ENCODE peak calls at places on chromosomes 16 and 17, in seven cellular contexts. Q is cardiac muscle cell, U is uterus, O is progenitor cell of endocrine pancreas, S is AG10803, I is testis, J is A549. C is an unnamed sample.

GRCh38 chr17:5719976-5720375 is 135.7 kb upstream of the NLRP1 start:
- DNase-seq in O (no peak), I (no peak), S (peak), Q (no peak), U (no peak), J (no peak), C (no peak)

GRCh38 chr17:47287639-47288038 is 34.0 kb downstream of the ITGB3 start:
- DNase-seq in Q (no peak), I (no peak), O (no peak), J (no peak), U (no peak), S (no peak), C (no peak)

GRCh38 chr16:12735805-12736204 is 67.9 kb downstream of the CPPED1 start:
- DNase-seq in Q (no peak), J (no peak), S (no peak), O (no peak), U (no peak), I (no peak), C (no peak)

GRCh38 chr17:65561394-65562205 is at the start of gene AXIN2:
- DNase-seq in S (peak), U (peak), Q (peak), O (peak), I (peak), J (peak), C (peak)

GRCh38 chr16:25823891-25824290 is 132.1 kb downstream of the HS3ST4 start:
- DNase-seq in J (no peak), I (no peak), U (no peak), Q (no peak), O (no peak), S (no peak), C (no peak)

GRCh38 chr16:15682105-15682570 is 32.1 kb downstream of the NDE1 start:
- DNase-seq in Q (peak), J (peak), S (peak), O (no peak), U (no peak), I (peak), C (no peak)

GRCh38 chr16:30659507-30660423 is 1.5 kb downstream of the FBRS start:
- DNase-seq in I (no peak), S (peak), J (no peak), Q (no peak), O (no peak), U (peak), C (no peak)

GRCh38 chr16:80015566-80015965 is 415.0 kb upstream of the MAF start:
- DNase-seq in J (peak), S (peak), I (no peak), O (no peak), U (no peak), Q (no peak), C (no peak)

GRCh38 chr17:80892900-80893603 is 98.6 kb upstream of the CHMP6 start:
- DNase-seq in U (no peak), J (peak), I (no peak), Q (no peak), O (no peak), S (peak), C (no peak)

GRCh38 chr16:19481291-19481690 is 40.6 kb downstream of the GDE1 start:
- DNase-seq in U (no peak), S (peak), O (no peak), J (peak), I (no peak), Q (no peak), C (no peak)

GRCh38 chr17:30599424-30600061 is 122.3 kb downstream of the GOSR1 start:
- DNase-seq in U (no peak), I (no peak), Q (no peak), O (no peak), S (no peak), J (no peak), C (no peak)

GRCh38 chr17:21551081-21551881 is 141.0 kb upstream of the KCNJ18 start:
- DNase-seq in I (peak), Q (peak), J (peak), O (peak), U (peak), S (peak), C (no peak)

GRCh38 chr17:2435852-2436251 is 35.0 kb upstream of the MNT start:
- DNase-seq in Q (peak), J (no peak), U (no peak), I (no peak), O (no peak), S (no peak), C (no peak)

DNA sequence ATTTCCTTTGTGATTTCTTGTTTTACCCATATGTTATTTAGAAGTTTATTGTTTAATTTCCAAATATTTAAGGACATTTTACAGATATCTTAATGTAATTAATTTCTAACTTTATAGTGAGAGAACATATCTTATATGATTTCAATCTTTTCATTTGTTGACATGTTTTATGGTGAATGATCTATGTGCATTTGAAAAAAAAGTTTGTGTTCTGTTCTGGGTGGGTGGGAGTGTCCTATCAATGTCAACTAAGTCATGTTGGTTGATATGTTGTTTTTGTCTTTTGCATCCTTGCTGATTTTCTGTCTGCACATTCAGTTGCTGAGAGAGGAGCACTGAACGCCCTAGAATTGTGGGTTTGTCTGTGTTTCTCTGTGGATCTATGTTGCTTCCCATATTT is 50.3 kb upstream of the CBFA2T3 start:
- DNase-seq in Q (no peak), O (no peak), I (no peak), U (no peak), J (no peak), S (no peak), C (no peak)
- TF ChIP-seq CTCF in Q (no peak), O (no peak), I (no peak), U (no peak), J (no peak), S (no peak), C (no peak)

DNA sequence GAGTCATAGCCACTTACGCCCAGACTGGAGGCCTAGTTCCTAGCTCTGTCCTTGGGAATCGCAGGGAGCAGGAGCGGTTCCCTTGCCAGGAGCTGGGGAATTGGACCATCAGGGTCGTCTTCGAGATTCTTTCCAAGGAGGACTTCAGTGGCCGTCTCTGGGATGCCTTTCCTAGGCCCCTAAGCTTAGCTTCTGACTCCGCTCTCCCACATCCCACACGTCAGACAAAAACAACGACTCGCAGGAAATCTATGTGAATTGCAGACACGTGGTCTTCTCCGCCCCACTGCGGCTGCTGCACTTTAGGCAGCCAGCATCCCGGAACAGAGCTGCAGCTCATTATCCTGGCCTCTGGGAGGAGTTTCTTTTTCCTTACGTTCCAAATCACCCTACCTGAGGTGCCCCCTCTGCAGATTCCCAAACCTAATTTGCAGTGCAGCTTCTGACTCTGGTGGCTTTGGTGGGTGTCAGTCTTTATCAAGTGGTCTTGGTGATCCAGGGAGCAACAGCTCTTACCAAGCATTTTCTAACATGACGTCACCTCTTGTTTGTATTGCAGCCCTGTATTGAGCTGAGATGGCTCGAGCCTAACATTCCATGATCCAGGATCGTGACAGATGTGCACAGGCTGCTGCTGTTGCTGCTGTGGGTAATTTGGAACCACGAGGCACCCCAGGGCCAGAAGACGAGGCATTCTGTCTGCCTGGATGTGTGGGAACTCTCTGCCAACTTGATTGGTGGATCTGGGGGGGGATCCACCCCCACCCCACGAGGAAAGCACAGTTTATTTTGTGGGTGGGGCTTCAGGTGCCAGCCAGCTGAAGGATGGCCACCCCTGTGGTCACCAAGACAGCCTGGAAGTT is 1.1 kb downstream of the KATNB1 start:
- DNase-seq in S (peak), Q (peak), I (peak), O (no peak), U (no peak), J (peak), C (no peak)
- TF ChIP-seq CTCF in S (peak), Q (peak), I (no peak), O (peak), U (no peak), J (peak), C (peak)

DNA sequence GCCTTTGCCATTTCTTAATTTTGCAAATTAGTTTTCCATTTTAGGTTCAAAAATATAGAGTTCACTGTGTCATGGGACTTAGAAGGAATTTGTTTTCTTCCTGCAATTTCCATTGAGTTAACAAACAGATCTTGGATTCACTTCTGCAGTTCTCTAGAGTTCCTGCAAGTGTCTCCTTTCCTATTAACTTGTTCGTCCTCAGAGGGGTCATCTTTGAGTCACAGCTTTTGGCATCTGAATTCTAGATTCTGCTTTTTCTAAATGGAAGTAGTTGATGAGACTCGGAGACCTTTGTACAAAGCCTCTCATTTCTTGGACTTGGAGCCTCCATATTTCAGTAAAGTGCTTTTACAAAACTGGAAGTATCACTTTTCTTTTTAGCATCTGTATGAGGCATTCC is 323.3 kb downstream of the BCAS3 start:
- DNase-seq in J (peak), O (no peak), U (no peak), I (no peak), S (peak), Q (peak), C (no peak)
- TF ChIP-seq CTCF in J (peak), O (no peak), U (no peak), I (no peak), S (peak), Q (peak), C (peak)

DNA sequence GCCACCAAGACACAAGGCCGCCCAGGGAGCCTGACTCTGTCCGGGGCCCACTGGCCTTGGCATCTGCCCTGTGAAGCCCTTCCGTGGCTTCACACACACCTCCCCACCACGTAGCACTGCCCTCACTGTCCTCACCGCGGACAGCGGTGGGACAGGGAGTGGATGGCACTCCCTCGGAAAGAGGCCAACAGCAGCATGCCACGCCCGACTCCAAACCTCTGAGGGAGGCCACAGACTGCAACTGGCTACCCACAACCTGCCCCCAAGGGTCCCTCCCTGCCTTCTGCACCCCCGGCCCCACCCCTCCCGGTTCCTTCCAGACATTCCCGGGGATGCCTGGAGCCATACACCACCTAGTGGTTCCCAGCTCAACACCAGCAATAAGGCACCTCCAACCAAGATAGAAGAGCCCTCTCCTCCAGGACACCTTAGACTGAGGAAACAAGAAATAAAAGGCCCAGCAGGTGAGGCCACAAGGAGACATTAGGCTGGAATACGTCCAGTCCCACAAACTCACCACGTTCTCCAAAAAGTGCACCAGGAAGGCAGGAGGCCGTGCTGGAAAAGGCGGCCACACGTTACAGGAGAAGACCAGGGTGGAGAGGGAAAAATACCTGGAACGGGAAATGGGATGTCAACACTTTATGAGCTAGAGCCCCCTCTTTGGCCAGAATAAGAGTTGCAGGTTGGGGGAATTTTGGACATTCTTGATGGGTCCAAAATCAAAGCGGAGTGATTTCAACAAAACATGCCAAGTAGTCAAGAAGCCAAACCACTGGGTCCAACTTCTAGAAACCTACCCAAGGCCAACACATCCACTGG is 310.0 kb downstream of the SOX9 start:
- DNase-seq in J (no peak), U (no peak), I (peak), O (no peak), Q (no peak), S (no peak), C (no peak)
- TF ChIP-seq CTCF in J (peak), U (no peak), I (no peak), O (peak), Q (peak), S (peak), C (peak)

DNA sequence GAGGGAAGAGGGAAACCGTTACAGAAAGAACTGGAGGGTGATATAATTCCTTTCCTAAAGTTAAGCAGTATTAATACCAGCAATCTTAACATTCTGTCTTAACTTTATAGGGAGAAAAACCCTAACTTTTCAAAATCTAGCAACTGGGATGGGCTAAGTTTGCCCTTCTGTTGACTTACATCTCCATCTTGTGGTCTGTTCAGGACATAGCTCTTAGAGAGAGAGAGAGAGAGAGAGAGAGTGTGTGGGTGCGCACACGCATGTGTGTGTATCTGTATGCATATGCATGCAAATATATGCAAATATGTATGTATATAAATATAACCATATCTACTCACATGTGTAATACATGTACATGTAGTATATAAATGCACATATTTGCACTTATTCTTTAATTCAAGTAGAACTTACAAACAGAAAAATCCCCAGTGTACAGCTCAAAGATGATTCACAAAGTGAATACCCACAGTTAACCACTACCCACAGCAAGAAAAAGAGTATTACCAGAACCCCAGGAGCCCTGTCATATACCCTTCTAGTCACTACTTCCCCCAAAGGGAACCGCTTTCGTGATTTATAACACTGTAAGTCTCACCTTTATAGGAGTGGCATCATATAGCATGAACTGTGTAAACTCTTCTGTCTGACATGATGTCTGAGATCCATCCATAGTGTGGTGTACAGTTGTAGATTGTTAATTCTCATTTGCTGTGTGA is 46.4 kb downstream of the STX8 start:
- DNase-seq in U (no peak), Q (no peak), J (peak), O (no peak), S (peak), I (no peak), C (no peak)
- TF ChIP-seq CTCF in U (peak), Q (peak), J (peak), O (peak), S (peak), I (no peak), C (peak)

DNA sequence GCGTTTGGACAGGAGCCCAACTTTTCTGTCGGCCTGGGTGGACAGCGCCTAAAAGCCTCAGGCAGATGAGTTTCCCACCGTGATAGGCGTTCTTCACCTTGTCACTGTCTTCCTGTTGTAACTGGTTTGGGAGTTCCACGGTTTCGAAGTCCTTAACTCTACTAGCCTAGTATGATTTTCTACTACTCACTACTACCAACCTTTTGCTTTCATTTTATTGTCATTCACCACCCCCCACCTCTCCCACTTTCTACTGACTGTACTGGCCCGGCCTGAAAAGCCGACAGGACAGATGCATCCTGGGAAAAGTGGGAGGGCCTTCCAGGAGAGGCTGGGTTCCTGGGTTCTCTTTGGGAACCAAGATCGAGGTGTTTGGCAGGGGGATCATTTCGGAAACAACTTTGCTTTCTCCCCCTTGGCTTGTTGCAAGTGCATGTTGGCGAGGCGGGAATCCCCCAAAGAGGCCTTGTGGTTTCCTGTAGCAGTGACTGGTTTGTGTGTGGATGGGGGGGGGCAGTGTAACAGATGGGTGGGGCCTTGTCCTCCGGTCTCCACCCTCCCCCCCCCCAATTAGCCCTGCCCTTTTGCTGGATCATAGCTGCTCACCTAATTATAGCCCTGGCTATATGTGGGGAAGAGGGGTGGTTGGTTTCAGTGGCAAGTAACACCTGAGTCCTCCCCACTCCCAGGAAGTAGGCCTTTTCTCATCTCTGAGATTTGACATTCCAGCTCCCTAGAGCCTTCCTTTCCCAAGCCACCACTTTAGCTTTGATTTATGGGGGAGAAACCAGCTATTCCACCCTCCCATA is 1.4 kb downstream of the EIF5A start:
- DNase-seq in I (peak), Q (peak), U (peak), O (no peak), S (peak), J (peak), C (no peak)
- TF ChIP-seq CTCF in I (no peak), Q (no peak), U (no peak), O (no peak), S (no peak), J (no peak), C (no peak)

GRCh38 chr17:57811633-57812280 is 38.1 kb downstream of the MRPS23 start:
- DNase-seq in O (no peak), S (no peak), Q (no peak), J (no peak), U (no peak), I (no peak), C (no peak)

GRCh38 chr17:57808882-57809281 is 41.0 kb downstream of the MRPS23 start:
- DNase-seq in J (no peak), I (no peak), Q (no peak), U (no peak), S (peak), O (no peak), C (no peak)

GRCh38 chr17:57806083-57806830 is 43.6 kb downstream of the MRPS23 start:
- DNase-seq in U (no peak), O (no peak), J (no peak), S (no peak), Q (no peak), I (no peak), C (no peak)

GRCh38 chr17:57809879-57810278 is 40.0 kb downstream of the MRPS23 start:
- DNase-seq in J (no peak), Q (no peak), U (no peak), I (no peak), O (no peak), S (no peak), C (no peak)

GRCh38 chr17:57810740-57811632 is 38.9 kb downstream of the MRPS23 start:
- DNase-seq in U (peak), Q (no peak), S (peak), J (no peak), I (peak), O (no peak), C (no peak)
- TF ChIP-seq CTCF in U (no peak), Q (peak), S (no peak), J (no peak), I (no peak), O (no peak), C (peak)